ENCODE peak calls at places on chromosomes 3 and 15, in seven cellular contexts. H is neural crest cell; U is CD8-positive, alpha-beta T cell; Q is endothelial cell; G is PC-9; N is CD4-positive, alpha-beta T cell; P is A673. J is an unnamed sample.
A peak's percentile ranks its signal among the peaks of the same experiment; 100 is the strongest.

GRCh38 chr15:37931868-37932267 is 2.6 kb upstream of the TMCO5A start:
- DNase-seq in U (no peak), P (no peak), G (no peak), H (no peak), Q (no peak), N (no peak), J (no peak)

GRCh38 chr15:71691700-71692417 is 118.5 kb upstream of the NR2E3 start:
- DNase-seq in U (no peak), G (peak; percentile 51), P (no peak), N (no peak), H (no peak), Q (no peak), J (no peak)

GRCh38 chr3:79751703-79752102 is 16.1 kb downstream of the ROBO1 start:
- DNase-seq in P (no peak), Q (no peak), N (no peak), H (no peak), U (no peak), G (no peak), J (no peak)

GRCh38 chr15:38549222-38549621 is 15.4 kb downstream of the RASGRP1 start:
- DNase-seq in H (no peak), P (no peak), Q (no peak), U (no peak), N (no peak), G (no peak), J (no peak)

GRCh38 chr3:129558772-129559564 is 16.0 kb downstream of the H1-8 start:
- DNase-seq in N (no peak), P (no peak), H (no peak), Q (no peak), U (no peak), G (peak; percentile 64), J (no peak)

GRCh38 chr3:158105710-158106438 is at the start of gene SHOX2:
- DNase-seq in U (no peak), Q (peak; percentile 38), G (peak; percentile 45), P (peak; percentile 61), N (no peak), H (peak; percentile 37), J (no peak)

GRCh38 chr3:161770532-161771386 is 274.2 kb downstream of the OTOL1 start:
- DNase-seq in P (no peak), G (no peak), U (no peak), N (no peak), H (no peak), Q (no peak), J (no peak)

GRCh38 chr3:41095702-41096101 is 103.6 kb upstream of the CTNNB1 start:
- DNase-seq in G (no peak), N (no peak), U (no peak), H (no peak), P (peak; percentile 4), Q (no peak), J (no peak)

GRCh38 chr15:89179966-89180875 is 41.2 kb downstream of the RLBP1 start:
- DNase-seq in P (no peak), Q (no peak), N (no peak), G (no peak), U (no peak), H (no peak), J (no peak)

GRCh38 chr3:195030791-195031321 is 240.1 kb downstream of the XXYLT1 start:
- DNase-seq in H (no peak), G (peak; percentile 98), Q (no peak), N (no peak), P (peak; percentile 70), U (no peak), J (no peak)

GRCh38 chr15:97909291-97909891 is 51.1 kb upstream of the ARRDC4 start:
- DNase-seq in P (peak; percentile 71), H (peak; percentile 75), G (peak; percentile 51), N (peak; percentile 23), U (peak; percentile 61), Q (peak; percentile 85), J (peak; percentile 56)

GRCh38 chr3:58490860-58491501 is 915 bp upstream of the KCTD6 start:
- DNase-seq in P (no peak), H (no peak), Q (no peak), U (no peak), G (peak; percentile 37), N (no peak), J (no peak)

GRCh38 chr3:86914651-86915050 is 76.3 kb downstream of the VGLL3 start:
- DNase-seq in G (no peak), P (no peak), U (no peak), Q (no peak), H (no peak), N (no peak), J (no peak)

GRCh38 chr3:171801738-171802600 is 8.3 kb downstream of the PLD1 start:
- DNase-seq in G (no peak), Q (no peak), H (no peak), P (no peak), N (no peak), U (no peak), J (no peak)

GRCh38 chr15:26066896-26067295 is 203.8 kb upstream of the ATP10A start:
- DNase-seq in N (no peak), G (no peak), U (no peak), Q (no peak), H (no peak), P (no peak), J (no peak)

GRCh38 chr3:129614927-129615363 is 8.5 kb upstream of the PLXND1 start:
- DNase-seq in G (no peak), H (no peak), Q (no peak), U (no peak), P (no peak), N (no peak), J (no peak)

GRCh38 chr15:90351479-90352108 is 490 bp upstream of the ZNF774 start:
- DNase-seq in G (no peak), H (no peak), P (no peak), Q (no peak), N (no peak), U (no peak), J (no peak)

GRCh38 chr3:123447749-123448502 is 964 bp downstream of the ADCY5 start:
- DNase-seq in H (peak; percentile 34), P (no peak), G (no peak), N (no peak), U (peak; percentile 19), Q (peak; percentile 76), J (peak; percentile 44)

GRCh38 chr15:70058642-70059360 is 38.9 kb downstream of the TLE3 start:
- DNase-seq in P (no peak), N (no peak), H (no peak), Q (no peak), U (no peak), G (no peak), J (no peak)

GRCh38 chr3:190024912-190025311 is 95.8 kb downstream of the P3H2 start:
- DNase-seq in G (no peak), P (peak; percentile 81), U (no peak), H (no peak), Q (no peak), N (no peak), J (no peak)

GRCh38 chr15:66842710-66843441 is 140.8 kb downstream of the SMAD6 start:
- DNase-seq in H (peak; percentile 29), U (no peak), N (no peak), G (peak; percentile 63), Q (no peak), P (peak; percentile 49), J (no peak)

GRCh38 chr15:52217186-52217585 is 26.0 kb upstream of the GNB5 start:
- DNase-seq in P (peak; percentile 18), U (peak; percentile 19), N (no peak), H (no peak), Q (peak; percentile 23), G (no peak), J (no peak)

GRCh38 chr3:135229018-135229495 is 434.0 kb downstream of the EPHB1 start:
- DNase-seq in H (no peak), U (no peak), N (no peak), P (peak; percentile 10), G (no peak), Q (no peak), J (no peak)

GRCh38 chr3:8659242-8659641 is 14.6 kb upstream of the SSUH2 start:
- DNase-seq in H (no peak), Q (no peak), U (no peak), G (no peak), N (no peak), P (no peak), J (no peak)

GRCh38 chr15:48757661-48758060 is 53.2 kb downstream of the CEP152 start:
- DNase-seq in H (no peak), U (no peak), N (no peak), G (no peak), P (no peak), Q (no peak), J (no peak)

GRCh38 chr3:127764841-127765362 is 57.4 kb downstream of the MGLL start:
- DNase-seq in N (no peak), U (no peak), Q (no peak), H (no peak), G (no peak), P (no peak), J (no peak)
- TF ChIP-seq CTCF in N (no peak), U (no peak), Q (no peak), H (no peak), G (no peak), P (no peak), J (no peak)

DNA sequence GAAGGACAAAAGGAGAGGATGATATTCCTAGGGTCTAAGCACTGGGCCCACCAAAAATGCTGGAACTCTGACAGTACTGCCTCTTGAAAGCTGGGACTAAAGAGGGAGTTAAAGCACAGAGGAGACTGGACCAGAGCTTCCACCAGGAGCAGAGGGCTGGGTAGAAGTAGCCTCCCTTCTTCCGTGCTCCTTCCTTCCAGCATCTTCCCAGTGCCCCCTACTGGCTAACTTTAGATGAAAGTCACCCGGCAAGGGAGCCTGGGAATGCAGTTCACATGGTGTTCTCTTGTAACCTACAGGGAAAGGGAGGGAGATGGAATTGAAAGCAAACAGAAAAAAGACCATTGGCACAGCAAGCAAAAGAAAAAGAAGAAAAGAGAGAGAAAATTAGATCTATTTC is 106.1 kb upstream of the COL8A1 start:
- DNase-seq in N (no peak), U (no peak), P (peak; percentile 88), G (peak; percentile 11), Q (peak; percentile 64), H (peak; percentile 12), J (peak; percentile 10)
- TF ChIP-seq CTCF in N (no peak), U (no peak), P (peak; percentile 82), G (peak; percentile 68), Q (peak; percentile 71), H (peak; percentile 60), J (peak; percentile 57)

DNA sequence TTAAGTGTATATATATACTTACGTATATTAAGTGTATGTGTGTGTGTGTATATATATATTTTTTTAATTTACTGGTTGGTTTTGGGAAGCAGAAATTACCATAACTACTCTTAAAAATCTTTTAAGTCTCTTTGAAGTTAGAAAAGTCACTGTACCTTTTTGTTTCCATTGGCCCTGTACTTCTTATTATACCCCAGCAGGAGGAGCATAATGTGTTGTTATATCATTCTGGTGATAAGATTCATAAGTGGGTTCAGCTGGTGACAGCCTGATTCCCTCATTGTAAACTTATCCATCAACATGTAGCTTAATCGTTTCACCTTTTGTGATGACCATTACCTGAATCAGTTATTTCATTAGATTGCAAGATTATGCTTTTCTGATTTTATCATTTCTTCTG is 30.8 kb downstream of the MLH1 start:
- DNase-seq in P (peak; percentile 38), U (no peak), Q (no peak), G (no peak), H (no peak), N (no peak), J (no peak)
- TF ChIP-seq CTCF in P (peak; percentile 49), U (peak; percentile 34), Q (peak; percentile 50), G (peak; percentile 42), H (peak; percentile 39), N (no peak), J (peak; percentile 33)

DNA sequence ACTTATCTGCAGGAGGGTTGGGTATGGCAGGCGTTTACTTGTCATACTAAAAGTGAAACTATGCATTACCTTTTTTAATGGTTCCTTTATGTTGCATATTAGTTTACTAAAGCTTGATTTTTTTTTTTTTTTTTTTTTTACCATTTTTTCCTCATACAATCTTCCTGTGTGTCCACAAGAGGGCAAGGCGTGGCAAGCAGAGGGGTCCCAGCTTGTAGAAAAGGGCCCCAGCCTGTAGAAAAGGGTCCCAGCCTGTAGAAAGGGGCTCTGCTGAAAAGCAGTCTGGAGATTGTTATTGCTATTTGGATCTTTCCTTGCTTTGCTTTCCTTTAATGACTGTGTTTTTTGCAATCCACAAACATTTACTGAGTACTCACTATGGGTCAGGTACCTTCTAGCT is 21.9 kb downstream of the MKRN2 start:
- DNase-seq in P (no peak), U (no peak), N (no peak), G (no peak), Q (no peak), H (no peak), J (no peak)
- TF ChIP-seq CTCF in P (peak; percentile 36), U (peak; percentile 13), N (no peak), G (peak; percentile 35), Q (no peak), H (peak; percentile 46), J (peak; percentile 25)

J was measured in progenitor cell of endocrine pancreas.